ENCODE peak calls at places on chromosomes 11 and 22, in five cellular contexts. N, L, W, V and T are unnamed samples.

GRCh38 chr11:20119315-20119714 is 41.0 kb downstream of the DBX1 start:
- DNase-seq in N (no peak), L (no peak), W (no peak), V (no peak), T (no peak)

GRCh38 chr11:12686246-12687060 is 12.2 kb downstream of the TEAD1 start:
- DNase-seq in N (no peak), L (no peak), W (no peak), V (no peak), T (no peak)

GRCh38 chr11:130601141-130601540 is 152.7 kb downstream of the ADAMTS15 start:
- DNase-seq in N (peak), L (peak), W (no peak), V (no peak), T (no peak)

GRCh38 chr11:1834132-1834610 is 619 bp upstream of the SYT8 start:
- DNase-seq in N (no peak), L (peak), W (peak), V (peak), T (no peak)

GRCh38 chr11:73292481-73292880 is 15.6 kb upstream of the ARHGEF17 start:
- DNase-seq in N (no peak), L (no peak), W (peak), V (no peak), T (no peak)

GRCh38 chr11:46272816-46273427 is 4.5 kb upstream of the CREB3L1 start:
- DNase-seq in N (no peak), L (peak), W (peak), V (peak), T (no peak)

GRCh38 chr22:50606126-50606525 is 5.5 kb downstream of the MAPK8IP2 start:
- DNase-seq in N (no peak), L (no peak), W (no peak), V (no peak), T (no peak)

GRCh38 chr11:32386770-32387377 is 48.5 kb downstream of the WT1 start:
- DNase-seq in N (no peak), L (no peak), W (no peak), V (no peak), T (no peak)

GRCh38 chr11:73404048-73404447 is 27.8 kb downstream of the RELT start:
- DNase-seq in N (no peak), L (peak), W (peak), V (no peak), T (no peak)

GRCh38 chr11:110305169-110306018 is 9.0 kb upstream of the RDX start:
- DNase-seq in N (no peak), L (no peak), W (no peak), V (no peak), T (no peak)

GRCh38 chr11:21475276-21475675 is 717.6 kb upstream of the ANO5 start:
- DNase-seq in N (no peak), L (no peak), W (no peak), V (no peak), T (no peak)

GRCh38 chr11:119493712-119494111 is 70.7 kb upstream of the THY1 start:
- DNase-seq in N (no peak), L (peak), W (no peak), V (no peak), T (no peak)

GRCh38 chr22:25232301-25232700 is 12.9 kb downstream of the CRYBB2 start:
- DNase-seq in N (no peak), L (no peak), W (no peak), V (no peak), T (no peak)

GRCh38 chr11:102757823-102758549 is 22.4 kb downstream of the MMP10 start:
- DNase-seq in N (no peak), L (no peak), W (no peak), V (no peak), T (no peak)

GRCh38 chr11:2577071-2578005 is 122.5 kb downstream of the KCNQ1OT1 start:
- DNase-seq in N (no peak), L (no peak), W (peak), V (no peak), T (no peak)

GRCh38 chr11:6297831-6298230 is 22.5 kb downstream of the CAVIN3 start:
- DNase-seq in N (no peak), L (no peak), W (no peak), V (no peak), T (no peak)

GRCh38 chr11:73269353-73270088 is 2.6 kb upstream of the P2RY6 start:
- DNase-seq in N (no peak), L (peak), W (no peak), V (no peak), T (no peak)

GRCh38 chr11:126308271-126308671 is 4.4 kb downstream of the DCPS start:
- DNase-seq in N (no peak), L (no peak), W (no peak), V (no peak), T (no peak)

GRCh38 chr11:61954106-61955030 is 4.2 kb downstream of the BEST1 start:
- DNase-seq in N (no peak), L (no peak), W (no peak), V (no peak), T (no peak)

GRCh38 chr11:100789500-100789899 is 102.4 kb downstream of the ARHGAP42 start:
- DNase-seq in N (no peak), L (no peak), W (no peak), V (no peak), T (no peak)

GRCh38 chr11:123707606-123708205 is 33.8 kb downstream of the ZNF202 start:
- DNase-seq in N (no peak), L (peak), W (no peak), V (peak), T (peak)

GRCh38 chr22:41178425-41178975 is 26.6 kb upstream of the L3MBTL2 start:
- DNase-seq in N (no peak), L (no peak), W (no peak), V (no peak), T (no peak)

GRCh38 chr11:10351768-10352641 is 47.1 kb downstream of the ADM start:
- DNase-seq in N (peak), L (peak), W (no peak), V (no peak), T (no peak)

GRCh38 chr11:35165416-35166368 is 26.7 kb downstream of the CD44 start:
- DNase-seq in N (no peak), L (peak), W (peak), V (no peak), T (peak)

GRCh38 chr11:63504933-63505586 is 824 bp upstream of the LGALS12 start:
- DNase-seq in N (no peak), L (peak), W (no peak), V (no peak), T (no peak)

GRCh38 chr11:84714316-84714780 is 912.8 kb downstream of the DLG2 start:
- DNase-seq in N (no peak), L (peak), W (peak), V (peak), T (peak)

DNA sequence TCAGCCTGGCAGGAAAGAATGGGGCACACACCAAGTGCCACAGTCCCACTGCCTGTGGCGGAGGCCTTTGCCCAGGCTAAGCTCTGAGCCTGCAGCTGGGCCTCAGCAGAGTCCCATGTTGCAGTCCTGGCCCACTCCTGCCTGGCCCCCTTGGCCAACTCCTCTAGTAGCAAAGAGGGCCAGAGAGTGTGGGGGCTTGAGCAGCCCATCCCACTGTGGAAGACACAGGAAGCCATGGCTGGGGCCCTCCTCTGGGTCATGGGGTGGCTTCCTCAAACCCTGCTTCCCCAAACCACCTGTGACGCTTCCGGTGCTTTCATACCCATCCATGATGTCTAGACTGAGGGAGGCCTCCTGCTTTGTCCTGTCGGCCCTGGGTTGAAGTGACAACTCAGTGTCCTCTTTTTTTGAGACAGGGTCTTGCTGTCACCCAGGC is 5.8 kb downstream of the RPS19BP1 start:
- DNase-seq in N (no peak), L (no peak), W (peak), V (no peak), T (no peak)
- TF ChIP-seq POLR2A in N (no peak), L (no peak), W (no peak), V (no peak), T (no peak)

GRCh38 chr11:65774525-65775306 is 6.1 kb downstream of the AP5B1 start:
- DNase-seq in N (peak), L (peak), W (peak), V (no peak), T (no peak)
- TF ChIP-seq POLR2AphosphoS5 in N (no peak), L (no peak), W (no peak), V (no peak), T (no peak)

GRCh38 chr11:134412508-134413333 is 679 bp upstream of the B3GAT1 start:
- DNase-seq in N (no peak), L (peak), W (peak), V (no peak), T (no peak)
- TF ChIP-seq POLR2A in N (no peak), L (no peak), W (no peak), V (no peak), T (no peak)

GRCh38 chr11:108654994-108655631 is 9.8 kb upstream of the DDX10 start:
- DNase-seq in N (no peak), L (peak), W (no peak), V (peak), T (no peak)
- TF ChIP-seq POLR2AphosphoS5 in N (no peak), L (no peak), W (no peak), V (peak), T (no peak)

GRCh38 chr11:33928564-33928963 is 36.7 kb upstream of the LMO2 start:
- DNase-seq in N (no peak), L (no peak), W (no peak), V (no peak), T (no peak)

GRCh38 chr11:33931032-33931431 is 39.2 kb upstream of the LMO2 start:
- DNase-seq in N (no peak), L (no peak), W (no peak), V (no peak), T (no peak)

GRCh38 chr11:33932721-33933120 is 40.8 kb upstream of the LMO2 start:
- DNase-seq in N (no peak), L (no peak), W (no peak), V (no peak), T (no peak)

GRCh38 chr11:33933607-33934006 is 41.7 kb upstream of the LMO2 start:
- DNase-seq in N (no peak), L (no peak), W (no peak), V (no peak), T (no peak)

DNA sequence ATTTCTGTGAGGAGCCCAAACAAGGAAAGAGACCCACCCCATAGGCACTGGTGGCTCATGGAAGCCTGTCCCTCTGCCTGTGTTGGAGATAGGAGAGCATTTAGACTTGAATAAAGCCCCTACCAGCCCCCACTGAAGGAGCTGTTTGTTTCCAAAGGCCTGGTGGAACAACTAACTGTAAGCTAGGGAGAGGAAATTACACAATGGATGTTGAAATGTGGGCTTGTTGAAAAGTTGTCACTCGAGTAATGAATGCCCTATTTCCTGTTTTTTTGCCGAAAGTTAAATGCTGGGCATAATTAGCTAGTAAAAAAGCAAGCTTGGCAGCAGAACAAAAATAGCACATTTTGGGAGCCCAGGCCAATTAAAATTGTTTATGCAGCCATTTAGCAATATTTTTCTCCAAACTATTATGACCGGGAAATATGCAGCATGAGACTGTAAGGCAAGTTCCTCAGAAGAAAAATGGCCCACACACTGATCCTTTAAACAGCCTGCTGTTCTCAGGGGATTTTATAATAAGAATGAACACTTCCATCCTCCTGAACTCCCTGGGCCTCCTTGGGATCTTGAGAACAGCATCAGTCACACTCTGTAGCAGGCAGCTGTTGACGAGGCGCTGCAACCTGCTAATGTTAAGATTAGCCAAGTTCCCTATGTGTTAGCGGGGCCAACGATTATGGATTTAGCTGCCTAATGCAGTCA is 38.6 kb upstream of the LMO2 start:
- DNase-seq in N (no peak), L (no peak), W (no peak), V (peak), T (no peak)
- TF ChIP-seq POLR2A in N (no peak), L (no peak), W (no peak), V (no peak), T (no peak)

DNA sequence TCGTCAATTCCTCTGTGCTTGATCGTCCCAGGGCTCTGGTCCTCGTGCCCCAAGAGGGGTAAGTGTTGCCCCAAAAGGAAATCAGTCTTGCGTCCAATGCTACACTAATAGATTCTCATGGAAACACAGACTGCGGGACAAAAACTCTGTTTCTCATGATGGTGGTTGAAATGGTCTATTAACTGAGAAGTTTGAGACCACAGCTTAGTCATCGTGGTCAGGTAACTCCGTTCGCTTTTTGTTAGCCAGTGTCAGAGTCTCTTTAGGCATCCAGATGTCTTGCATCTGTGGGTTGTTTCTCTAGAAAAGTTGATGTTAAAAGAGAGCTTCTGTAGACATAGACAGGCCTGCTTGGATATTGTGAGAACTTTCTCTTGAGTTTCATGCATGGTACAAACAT is 104.6 kb upstream of the SORL1-AS1 start:
- DNase-seq in N (no peak), L (no peak), W (no peak), V (no peak), T (no peak)
- TF ChIP-seq POLR2AphosphoS5 in N (no peak), L (no peak), W (no peak), V (no peak), T (no peak)

GRCh38 chr22:39926175-39927152 is 25.6 kb downstream of the GRAP2 start:
- DNase-seq in N (no peak), L (no peak), W (no peak), V (peak), T (no peak)
- TF ChIP-seq POLR2A in N (no peak), L (no peak), W (no peak), V (no peak), T (no peak)

GRCh38 chr11:94814238-94814976 is 46.3 kb downstream of the AMOTL1 start:
- DNase-seq in N (no peak), L (no peak), W (no peak), V (no peak), T (no peak)
- TF ChIP-seq POLR2AphosphoS5 in N (peak), L (no peak), W (no peak), V (no peak), T (no peak)

GRCh38 chr11:18526130-18526520 is 617 bp downstream of the TSG101 start:
- DNase-seq in N (no peak), L (no peak), W (no peak), V (no peak), T (no peak)

GRCh38 chr11:18523079-18523478 is 3.7 kb downstream of the TSG101 start:
- DNase-seq in N (no peak), L (no peak), W (no peak), V (no peak), T (no peak)

GRCh38 chr11:18524248-18524647 is 2.5 kb downstream of the TSG101 start:
- DNase-seq in N (no peak), L (no peak), W (no peak), V (no peak), T (no peak)

GRCh38 chr11:18527512-18527911 is 770 bp upstream of the TSG101 start:
- DNase-seq in N (no peak), L (no peak), W (no peak), V (no peak), T (no peak)

DNA sequence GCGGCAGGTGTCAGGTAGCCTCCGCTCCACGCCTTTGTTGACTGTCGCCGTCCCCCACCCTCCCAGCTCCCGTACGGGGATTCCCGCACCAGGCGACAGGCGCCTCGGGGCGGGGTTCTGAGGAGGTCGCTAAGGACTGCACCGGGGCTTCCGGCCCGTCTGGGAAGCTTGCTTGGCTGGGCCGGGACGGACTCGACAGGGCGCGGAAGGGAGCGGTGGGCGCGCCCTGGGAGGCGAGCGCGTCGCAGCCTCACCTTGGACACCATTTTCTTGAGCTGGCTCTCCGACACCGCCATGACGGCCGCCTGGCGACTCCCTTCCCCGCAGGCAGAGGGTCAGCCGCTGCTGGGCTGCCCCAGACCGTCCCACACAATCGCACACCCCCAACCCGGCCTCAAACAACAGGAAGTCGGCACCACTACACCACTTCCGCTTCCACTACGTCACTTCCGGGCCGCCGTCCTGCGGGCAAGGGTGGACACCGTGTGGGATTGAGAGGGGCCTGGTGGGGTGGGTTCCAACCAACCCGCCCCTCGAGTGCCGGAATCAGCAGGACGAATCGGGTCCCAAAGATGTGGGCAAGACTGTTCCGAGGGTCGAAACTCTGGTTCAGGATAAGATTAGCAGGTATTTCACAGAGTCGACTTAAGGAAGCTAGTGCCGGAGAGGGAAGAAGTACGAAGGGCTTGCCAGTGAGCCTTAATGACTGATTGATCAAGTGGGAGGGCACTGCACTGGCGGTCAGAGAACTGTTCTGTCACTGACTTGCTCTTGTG is at the start of gene TSG101:
- DNase-seq in N (peak), L (peak), W (peak), V (peak), T (peak)
- TF ChIP-seq POLR2A in N (peak), L (no peak), W (peak), V (peak), T (peak)